ENCODE peak calls at places on chromosomes 12 and 14, in seven cellular contexts. One of them, this sample, is unnamed.

GRCh38 chr12:31219521-31219920 is 106.4 kb downstream of the SINHCAF start:
- DNase-seq in AG09309: no peak
- DNase-seq in neural crest cell: no peak
- DNase-seq in lower leg skin: no peak
- DNase-seq in heart left ventricle: no peak
- DNase-seq in HFF-Myc: no peak
- DNase-seq in right lobe of liver: no peak
- DNase-seq in this sample: no peak

GRCh38 chr14:66105819-66106218 is 380.4 kb upstream of the CCDC196 start:
- DNase-seq in right lobe of liver: no peak
- DNase-seq in lower leg skin: no peak
- DNase-seq in heart left ventricle: no peak
- DNase-seq in HFF-Myc: no peak
- DNase-seq in AG09309: peak
- DNase-seq in neural crest cell: no peak
- DNase-seq in this sample: no peak

GRCh38 chr14:101956179-101956885 is 8.0 kb upstream of the DYNC1H1 start:
- DNase-seq in right lobe of liver: peak
- DNase-seq in neural crest cell: no peak
- DNase-seq in lower leg skin: peak
- DNase-seq in AG09309: no peak
- DNase-seq in HFF-Myc: no peak
- DNase-seq in heart left ventricle: no peak
- DNase-seq in this sample: no peak

GRCh38 chr12:48336066-48336465 is 14.7 kb downstream of the ZNF641 start:
- DNase-seq in HFF-Myc: no peak
- DNase-seq in AG09309: no peak
- DNase-seq in neural crest cell: no peak
- DNase-seq in lower leg skin: no peak
- DNase-seq in right lobe of liver: no peak
- DNase-seq in heart left ventricle: no peak
- DNase-seq in this sample: no peak

GRCh38 chr12:127125607-127126259 is 1141.2 kb upstream of the TMEM132C start:
- DNase-seq in right lobe of liver: no peak
- DNase-seq in neural crest cell: no peak
- DNase-seq in heart left ventricle: no peak
- DNase-seq in lower leg skin: no peak
- DNase-seq in HFF-Myc: peak
- DNase-seq in AG09309: peak
- DNase-seq in this sample: no peak

GRCh38 chr14:105473033-105473676 is 1.5 kb upstream of the CRIP2 start:
- DNase-seq in heart left ventricle: peak
- DNase-seq in HFF-Myc: no peak
- DNase-seq in AG09309: no peak
- DNase-seq in neural crest cell: no peak
- DNase-seq in lower leg skin: no peak
- DNase-seq in right lobe of liver: no peak
- DNase-seq in this sample: no peak

GRCh38 chr14:59484611-59485174 is 376 bp downstream of the JKAMP start:
- DNase-seq in HFF-Myc: no peak
- DNase-seq in AG09309: no peak
- DNase-seq in heart left ventricle: no peak
- DNase-seq in lower leg skin: no peak
- DNase-seq in neural crest cell: no peak
- DNase-seq in right lobe of liver: no peak
- DNase-seq in this sample: no peak

GRCh38 chr12:96047621-96048211 is 12.3 kb upstream of the LTA4H start:
- DNase-seq in HFF-Myc: no peak
- DNase-seq in AG09309: peak
- DNase-seq in neural crest cell: no peak
- DNase-seq in lower leg skin: no peak
- DNase-seq in right lobe of liver: no peak
- DNase-seq in heart left ventricle: peak
- DNase-seq in this sample: no peak

GRCh38 chr12:70008944-70009343 is 183.9 kb downstream of the MYRFL start:
- DNase-seq in heart left ventricle: no peak
- DNase-seq in AG09309: no peak
- DNase-seq in lower leg skin: no peak
- DNase-seq in neural crest cell: no peak
- DNase-seq in right lobe of liver: no peak
- DNase-seq in HFF-Myc: no peak
- DNase-seq in this sample: no peak

GRCh38 chr14:67457782-67458181 is 30.7 kb downstream of the TMEM229B start:
- DNase-seq in right lobe of liver: no peak
- DNase-seq in neural crest cell: no peak
- DNase-seq in AG09309: no peak
- DNase-seq in heart left ventricle: peak
- DNase-seq in HFF-Myc: no peak
- DNase-seq in lower leg skin: no peak
- DNase-seq in this sample: no peak

GRCh38 chr12:2402180-2402579 is 349.4 kb downstream of the CACNA1C start:
- DNase-seq in heart left ventricle: no peak
- DNase-seq in right lobe of liver: no peak
- DNase-seq in lower leg skin: no peak
- DNase-seq in AG09309: no peak
- DNase-seq in HFF-Myc: no peak
- DNase-seq in neural crest cell: no peak
- DNase-seq in this sample: no peak
- TF ChIP-seq CTCF in heart left ventricle: no peak
- TF ChIP-seq CTCF in right lobe of liver: no peak
- TF ChIP-seq CTCF in lower leg skin: no peak
- TF ChIP-seq CTCF in AG09309: no peak
- TF ChIP-seq CTCF in HFF-Myc: no peak
- TF ChIP-seq CTCF in neural crest cell: no peak
- TF ChIP-seq CTCF in this sample: no peak

GRCh38 chr14:26138764-26139445 is 458.9 kb downstream of the NOVA1 start:
- DNase-seq in right lobe of liver: no peak
- DNase-seq in heart left ventricle: no peak
- DNase-seq in lower leg skin: no peak
- DNase-seq in AG09309: no peak
- DNase-seq in neural crest cell: no peak
- DNase-seq in HFF-Myc: no peak
- DNase-seq in this sample: no peak
- TF ChIP-seq CTCF in right lobe of liver: no peak
- TF ChIP-seq CTCF in heart left ventricle: no peak
- TF ChIP-seq CTCF in lower leg skin: no peak
- TF ChIP-seq CTCF in AG09309: no peak
- TF ChIP-seq CTCF in neural crest cell: no peak
- TF ChIP-seq CTCF in HFF-Myc: no peak
- TF ChIP-seq CTCF in this sample: no peak

DNA sequence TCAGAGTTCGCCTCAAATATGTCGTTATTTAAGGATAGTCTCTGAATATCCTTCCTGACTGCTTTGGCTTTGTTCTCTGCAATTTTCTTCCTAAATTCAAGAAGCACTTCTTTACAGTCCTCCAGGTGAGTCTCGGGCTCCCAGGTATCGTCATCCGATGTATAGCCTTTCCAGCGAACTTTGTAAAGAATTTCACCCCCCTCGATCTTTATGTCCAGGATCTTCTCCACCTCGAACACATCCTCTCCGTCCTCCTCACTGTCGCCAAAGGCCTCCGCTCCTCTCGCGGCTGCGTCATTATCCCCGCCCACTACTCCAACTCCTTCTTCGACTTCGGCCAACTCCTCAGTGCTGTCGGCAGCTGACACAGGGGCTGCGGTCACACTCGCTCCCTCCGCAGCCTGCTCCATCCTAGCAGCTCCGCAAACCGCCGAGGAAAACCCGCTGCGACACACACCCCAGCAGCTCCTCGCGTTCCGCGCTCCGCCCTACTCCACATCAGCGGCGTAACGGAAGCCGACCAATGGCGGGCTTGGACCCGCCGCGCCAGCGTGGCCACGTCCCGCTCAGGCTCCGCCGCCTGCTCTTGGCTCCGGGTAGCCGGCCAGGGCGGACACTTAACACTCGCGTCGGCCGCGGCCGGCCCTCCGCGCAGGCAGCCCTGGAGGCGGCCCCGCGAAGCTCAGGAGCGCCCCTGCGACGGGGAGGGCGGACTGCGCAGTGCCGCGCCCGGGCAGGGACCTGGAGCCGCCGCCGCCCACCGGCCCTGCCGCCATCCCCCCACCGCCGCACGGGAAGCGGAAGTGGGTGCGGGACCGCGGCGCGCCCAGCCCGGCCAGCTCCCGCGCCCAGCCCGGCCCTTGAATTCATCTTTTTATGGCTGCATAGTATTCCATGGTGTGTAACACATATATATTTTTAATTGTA is 4.1 kb downstream of the CD163L1 start:
- DNase-seq in AG09309: no peak
- DNase-seq in heart left ventricle: peak
- DNase-seq in neural crest cell: peak
- DNase-seq in lower leg skin: no peak
- DNase-seq in right lobe of liver: no peak
- DNase-seq in HFF-Myc: no peak
- DNase-seq in this sample: no peak
- TF ChIP-seq CTCF in AG09309: no peak
- TF ChIP-seq CTCF in heart left ventricle: no peak
- TF ChIP-seq CTCF in neural crest cell: peak
- TF ChIP-seq CTCF in lower leg skin: no peak
- TF ChIP-seq CTCF in right lobe of liver: no peak
- TF ChIP-seq CTCF in HFF-Myc: no peak
- TF ChIP-seq CTCF in this sample: no peak

DNA sequence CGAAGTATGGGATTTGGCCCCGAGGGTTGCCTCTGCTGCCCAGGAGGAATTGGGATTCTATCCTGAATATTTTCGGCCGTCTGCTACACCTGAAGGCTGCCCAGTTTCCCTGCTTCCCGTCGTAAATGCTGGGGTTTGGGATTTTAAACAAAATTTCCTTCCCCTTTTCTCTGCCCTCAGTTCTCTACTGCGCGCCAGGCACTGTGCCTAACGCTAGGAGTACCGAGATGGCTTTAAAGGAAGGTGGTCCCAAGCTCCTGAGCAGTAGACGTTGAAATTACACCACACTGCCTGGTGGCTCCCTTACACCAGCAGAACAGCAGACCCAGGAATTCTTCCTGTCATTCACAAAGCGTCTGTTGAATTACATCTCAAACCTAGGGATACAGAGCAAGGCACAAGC is 566 bp upstream of the PRDM4 start:
- DNase-seq in lower leg skin: no peak
- DNase-seq in HFF-Myc: no peak
- DNase-seq in right lobe of liver: no peak
- DNase-seq in heart left ventricle: no peak
- DNase-seq in neural crest cell: no peak
- DNase-seq in AG09309: no peak
- DNase-seq in this sample: no peak
- TF ChIP-seq CTCF in lower leg skin: no peak
- TF ChIP-seq CTCF in HFF-Myc: no peak
- TF ChIP-seq CTCF in right lobe of liver: no peak
- TF ChIP-seq CTCF in heart left ventricle: no peak
- TF ChIP-seq CTCF in neural crest cell: no peak
- TF ChIP-seq CTCF in AG09309: no peak
- TF ChIP-seq CTCF in this sample: no peak

GRCh38 chr12:82955020-82955419 is 268.3 kb downstream of the TMTC2 start:
- DNase-seq in neural crest cell: no peak
- DNase-seq in lower leg skin: no peak
- DNase-seq in HFF-Myc: no peak
- DNase-seq in heart left ventricle: no peak
- DNase-seq in right lobe of liver: no peak
- DNase-seq in AG09309: no peak
- DNase-seq in this sample: no peak

GRCh38 chr12:82954064-82954463 is 267.4 kb downstream of the TMTC2 start:
- DNase-seq in neural crest cell: no peak
- DNase-seq in AG09309: no peak
- DNase-seq in heart left ventricle: no peak
- DNase-seq in lower leg skin: no peak
- DNase-seq in HFF-Myc: no peak
- DNase-seq in right lobe of liver: no peak
- DNase-seq in this sample: no peak

GRCh38 chr12:82953397-82953796 is 266.7 kb downstream of the TMTC2 start:
- DNase-seq in HFF-Myc: no peak
- DNase-seq in heart left ventricle: no peak
- DNase-seq in lower leg skin: no peak
- DNase-seq in AG09309: no peak
- DNase-seq in right lobe of liver: no peak
- DNase-seq in neural crest cell: no peak
- DNase-seq in this sample: no peak

GRCh38 chr12:82952946-82953345 is 266.2 kb downstream of the TMTC2 start:
- DNase-seq in AG09309: no peak
- DNase-seq in neural crest cell: no peak
- DNase-seq in lower leg skin: no peak
- DNase-seq in HFF-Myc: no peak
- DNase-seq in heart left ventricle: no peak
- DNase-seq in right lobe of liver: no peak
- DNase-seq in this sample: no peak

DNA sequence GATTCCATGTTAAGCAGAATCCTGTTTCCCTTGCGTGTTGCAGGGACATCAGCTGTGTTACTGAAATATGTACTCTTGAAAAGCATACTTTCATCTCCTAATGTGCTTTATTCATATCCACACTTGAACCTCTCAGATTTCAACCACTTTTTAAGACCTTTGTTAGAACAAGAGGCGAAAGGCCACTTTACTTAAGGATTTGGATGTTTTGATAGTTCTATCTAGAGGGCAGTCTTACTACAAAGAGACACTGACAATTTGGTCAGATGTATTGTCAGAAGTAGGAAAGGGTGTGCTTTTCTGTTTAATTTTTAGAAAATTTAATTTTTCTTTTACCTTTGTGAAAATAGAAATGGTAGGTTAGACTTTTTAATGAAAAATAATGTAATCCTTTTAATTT is 267.9 kb downstream of the TMTC2 start:
- DNase-seq in lower leg skin: no peak
- DNase-seq in heart left ventricle: no peak
- DNase-seq in AG09309: no peak
- DNase-seq in neural crest cell: no peak
- DNase-seq in HFF-Myc: no peak
- DNase-seq in right lobe of liver: no peak
- DNase-seq in this sample: no peak
- TF ChIP-seq CTCF in lower leg skin: no peak
- TF ChIP-seq CTCF in heart left ventricle: no peak
- TF ChIP-seq CTCF in AG09309: no peak
- TF ChIP-seq CTCF in neural crest cell: no peak
- TF ChIP-seq CTCF in HFF-Myc: no peak
- TF ChIP-seq CTCF in right lobe of liver: no peak
- TF ChIP-seq CTCF in this sample: no peak

GRCh38 chr12:701896-702539 is 38.8 kb upstream of the NINJ2 start:
- DNase-seq in lower leg skin: no peak
- DNase-seq in AG09309: no peak
- DNase-seq in HFF-Myc: no peak
- DNase-seq in right lobe of liver: peak
- DNase-seq in neural crest cell: no peak
- DNase-seq in heart left ventricle: no peak
- DNase-seq in this sample: no peak

GRCh38 chr12:700061-700460 is 36.8 kb upstream of the NINJ2 start:
- DNase-seq in AG09309: no peak
- DNase-seq in lower leg skin: no peak
- DNase-seq in neural crest cell: no peak
- DNase-seq in right lobe of liver: peak
- DNase-seq in HFF-Myc: no peak
- DNase-seq in heart left ventricle: no peak
- DNase-seq in this sample: no peak

GRCh38 chr12:709631-710030 is 42.7 kb upstream of the WNK1 start:
- DNase-seq in lower leg skin: no peak
- DNase-seq in AG09309: no peak
- DNase-seq in heart left ventricle: no peak
- DNase-seq in right lobe of liver: no peak
- DNase-seq in neural crest cell: no peak
- DNase-seq in HFF-Myc: no peak
- DNase-seq in this sample: no peak

GRCh38 chr12:704516-705242 is 41.4 kb upstream of the NINJ2 start:
- DNase-seq in AG09309: no peak
- DNase-seq in neural crest cell: no peak
- DNase-seq in heart left ventricle: no peak
- DNase-seq in lower leg skin: no peak
- DNase-seq in HFF-Myc: no peak
- DNase-seq in right lobe of liver: no peak
- DNase-seq in this sample: no peak
- TF ChIP-seq CTCF in AG09309: no peak
- TF ChIP-seq CTCF in neural crest cell: no peak
- TF ChIP-seq CTCF in heart left ventricle: no peak
- TF ChIP-seq CTCF in lower leg skin: no peak
- TF ChIP-seq CTCF in HFF-Myc: no peak
- TF ChIP-seq CTCF in right lobe of liver: no peak
- TF ChIP-seq CTCF in this sample: no peak

This sample was measured in natural killer cell.